ENCODE peak calls at places on chromosome 13, in ten cellular contexts. X is activated T-cell treated with anti-CD3 and anti-CD28 coated beads for 1 hour; C is ascending aorta; U is suprapubic skin; D is fibroblast of lung; O is smooth muscle cell of the brain vasculature; B is stimulated activated CD4-positive, alpha-beta T cell treated with anti-CD3 and anti-CD28 coated beads, Interleukin-2, amount 100 ng/mL, for 24 hours; E is GOT3; V is body of pancreas; J is AG08395. K is an unnamed sample.
A peak's percentile ranks its signal among the peaks of the same experiment; 100 is the strongest.

GRCh38 chr13:78993792-78994191 is 334.8 kb upstream of the OBI1 start:
- DNase-seq in B (no peak), E (no peak), C (no peak), U (no peak), O (no peak), J (no peak), D (no peak), X (no peak), V (no peak), K (no peak)

GRCh38 chr13:51191743-51192142 is 30.5 kb upstream of the FAM124A start:
- DNase-seq in O (no peak), B (no peak), V (no peak), J (no peak), X (no peak), U (no peak), E (no peak), C (no peak), D (no peak), K (no peak)

GRCh38 chr13:31943591-31943990 is 88.0 kb upstream of the FRY start:
- DNase-seq in O (no peak), C (no peak), E (no peak), V (no peak), B (no peak), X (no peak), D (no peak), J (peak; percentile 28), U (no peak), K (no peak)

GRCh38 chr13:22076658-22077057 is 405.8 kb downstream of the FGF9 start:
- DNase-seq in X (no peak), V (no peak), E (no peak), D (no peak), B (no peak), O (no peak), J (no peak), U (no peak), C (no peak), K (no peak)

GRCh38 chr13:67466569-67466968 is 236.4 kb upstream of the PCDH9 start:
- DNase-seq in B (no peak), E (no peak), O (no peak), C (no peak), V (no peak), D (no peak), U (no peak), J (no peak), X (no peak), K (no peak)

GRCh38 chr13:105798541-105798940 is 736.9 kb downstream of the EFNB2 start:
- DNase-seq in X (no peak), D (no peak), J (no peak), B (no peak), O (no peak), V (no peak), C (no peak), E (no peak), U (no peak), K (no peak)

GRCh38 chr13:67259208-67259607 is 29.1 kb upstream of the PCDH9 start:
- DNase-seq in J (no peak), D (no peak), V (no peak), X (no peak), U (no peak), B (no peak), E (no peak), O (no peak), C (no peak), K (no peak)

GRCh38 chr13:98039964-98040363 is 86.5 kb downstream of the IPO5 start:
- DNase-seq in O (no peak), V (no peak), U (no peak), E (no peak), D (no peak), X (no peak), J (no peak), B (no peak), C (no peak), K (no peak)